ENCODE peak calls at places on chromosomes 5 and 9, in ten cellular contexts. X, V, B, W, D, U, Q, F, C and E are unnamed samples.

GRCh38 chr9:91207889-91208651 is 153.6 kb downstream of the AUH start:
- DNase-seq in U (no peak), C (peak), V (peak), F (peak), X (no peak), Q (peak), W (no peak), D (no peak), B (no peak), E (peak)

GRCh38 chr5:169095410-169095772 is 205.5 kb downstream of the SLIT3 start:
- DNase-seq in D (no peak), F (no peak), C (no peak), X (no peak), B (no peak), Q (no peak), V (no peak), U (no peak), W (no peak), E (no peak)

GRCh38 chr5:10354048-10354872 is 765 bp downstream of the MARCHF6 start:
- DNase-seq in V (no peak), W (peak), F (peak), Q (peak), X (peak), D (no peak), U (peak), C (peak), B (peak), E (peak)

GRCh38 chr5:14172149-14172795 is 29.1 kb downstream of the TRIO start:
- DNase-seq in W (no peak), B (no peak), F (no peak), C (no peak), D (no peak), Q (no peak), V (no peak), U (no peak), X (no peak), E (no peak)

GRCh38 chr5:122099060-122099790 is 21.2 kb upstream of the LOX start:
- DNase-seq in Q (no peak), F (peak), C (peak), W (no peak), B (no peak), V (peak), X (no peak), U (no peak), D (peak), E (peak)

GRCh38 chr5:109029847-109030246 is 282.1 kb downstream of the FER start:
- DNase-seq in D (no peak), U (no peak), B (no peak), V (no peak), F (no peak), W (no peak), C (no peak), X (no peak), Q (no peak), E (no peak)

GRCh38 chr9:83620841-83621636 is 1.9 kb upstream of the IDNK start:
- DNase-seq in Q (peak), W (no peak), F (peak), X (peak), B (peak), U (peak), D (peak), C (peak), V (peak), E (peak)

GRCh38 chr5:14775857-14776256 is 95.7 kb downstream of the ANKH start:
- DNase-seq in F (peak), B (no peak), V (peak), W (no peak), D (peak), Q (no peak), C (no peak), U (peak), X (no peak), E (no peak)

GRCh38 chr5:126799780-126800179 is 22.8 kb downstream of the LMNB1 start:
- DNase-seq in C (no peak), X (no peak), B (no peak), Q (no peak), F (no peak), U (no peak), V (no peak), D (no peak), W (no peak), E (no peak)

GRCh38 chr5:147835386-147835798 is 3.9 kb upstream of the SPINK1 start:
- DNase-seq in U (no peak), W (no peak), X (no peak), C (peak), V (peak), Q (no peak), F (no peak), B (no peak), D (no peak), E (peak)

GRCh38 chr9:136484153-136485048 is 1.6 kb upstream of the SEC16A start:
- DNase-seq in Q (peak), F (no peak), V (no peak), D (no peak), U (no peak), X (no peak), C (no peak), W (peak), B (peak), E (no peak)

GRCh38 chr5:146947181-146947941 is 68.8 kb upstream of the PPP2R2B start:
- DNase-seq in Q (no peak), V (peak), C (no peak), X (no peak), D (peak), F (peak), B (no peak), W (no peak), U (no peak), E (peak)